ENCODE peak calls at places on chromosomes 2 and 18, in eight cellular contexts. S, C, X, U, Y, Q, A and Z are unnamed samples.

GRCh38 chr2:55865095-55865835 is 58.3 kb downstream of the EFEMP1 start:
- DNase-seq in S (no peak), C (no peak), X (no peak), U (no peak), Y (peak; percentile 41), Q (no peak), A (no peak), Z (no peak)

GRCh38 chr18:54127759-54128378 is 96.6 kb downstream of the MBD2 start:
- DNase-seq in S (peak; percentile 55), C (no peak), X (peak; percentile 35), U (no peak), Y (peak; percentile 15), Q (no peak), A (peak; percentile 54), Z (no peak)

GRCh38 chr18:79503406-79503805 is 107.7 kb downstream of the NFATC1 start:
- DNase-seq in S (no peak), C (no peak), X (no peak), U (no peak), Y (no peak), Q (no peak), A (no peak), Z (peak; percentile 10)

GRCh38 chr2:1588051-1588993 is 156.0 kb downstream of the PXDN start:
- DNase-seq in S (no peak), C (no peak), X (no peak), U (no peak), Y (no peak), Q (no peak), A (no peak), Z (peak; percentile 33)

GRCh38 chr2:186424265-186424664 is 61.8 kb upstream of the ZC3H15 start:
- DNase-seq in S (no peak), C (no peak), X (no peak), U (no peak), Y (no peak), Q (no peak), A (no peak), Z (no peak)

GRCh38 chr18:46054956-46055831 is 16.9 kb downstream of the PSTPIP2 start:
- DNase-seq in S (no peak), C (no peak), X (no peak), U (no peak), Y (no peak), Q (no peak), A (no peak), Z (no peak)

GRCh38 chr18:26551217-26551708 is 2.9 kb upstream of the KCTD1 start:
- DNase-seq in S (no peak), C (no peak), X (no peak), U (no peak), Y (no peak), Q (no peak), A (no peak), Z (no peak)

GRCh38 chr2:100923461-100924020 is 78.5 kb upstream of the RPL31 start:
- DNase-seq in S (no peak), C (no peak), X (no peak), U (no peak), Y (no peak), Q (no peak), A (no peak), Z (no peak)

GRCh38 chr18:31497711-31498449 is at the start of gene DSG2:
- DNase-seq in S (no peak), C (no peak), X (no peak), U (no peak), Y (peak; percentile 63), Q (no peak), A (peak; percentile 67), Z (peak; percentile 84)

GRCh38 chr2:105697781-105698449 is 46.8 kb upstream of the NCK2 start:
- DNase-seq in S (no peak), C (no peak), X (no peak), U (no peak), Y (no peak), Q (no peak), A (no peak), Z (no peak)

GRCh38 chr2:11270891-11271290 is 73.5 kb downstream of the ROCK2 start:
- DNase-seq in S (no peak), C (no peak), X (no peak), U (no peak), Y (no peak), Q (no peak), A (no peak), Z (no peak)

GRCh38 chr2:141701610-141702009 is 429.2 kb downstream of the LRP1B start:
- DNase-seq in S (no peak), C (no peak), X (no peak), U (no peak), Y (no peak), Q (no peak), A (no peak), Z (no peak)

GRCh38 chr18:21747268-21747667 is 6.7 kb downstream of the MIB1 start:
- DNase-seq in S (no peak), C (no peak), X (no peak), U (no peak), Y (no peak), Q (no peak), A (no peak), Z (no peak)

GRCh38 chr2:212554233-212554632 is 15.6 kb upstream of the ERBB4 start:
- DNase-seq in S (no peak), C (no peak), X (no peak), U (no peak), Y (no peak), Q (no peak), A (no peak), Z (no peak)

GRCh38 chr2:101991731-101992145 is at the start of gene IL1R2:
- DNase-seq in S (no peak), C (no peak), X (no peak), U (no peak), Y (no peak), Q (no peak), A (no peak), Z (peak; percentile 82)

GRCh38 chr2:120140866-120141265 is 82.3 kb downstream of the TMEM185B start:
- DNase-seq in S (no peak), C (no peak), X (no peak), U (no peak), Y (no peak), Q (no peak), A (no peak), Z (no peak)

GRCh38 chr18:22280453-22280750 is 111.0 kb downstream of the GATA6 start:
- DNase-seq in S (no peak), C (no peak), X (no peak), U (no peak), Y (no peak), Q (no peak), A (no peak), Z (no peak)

GRCh38 chr2:172985139-172985874 is 90.3 kb upstream of the MAP3K20 start:
- DNase-seq in S (no peak), C (no peak), X (peak; percentile 4), U (no peak), Y (peak; percentile 81), Q (peak; percentile 21), A (no peak), Z (peak; percentile 67)

GRCh38 chr2:150491943-150492342 is 4.5 kb upstream of the RND3 start:
- DNase-seq in S (no peak), C (no peak), X (no peak), U (no peak), Y (no peak), Q (no peak), A (no peak), Z (no peak)
- H3K4me1 ChIP-seq in S (no peaks in the 10 kb centered on the region), C (peaks cover 11% of the 10 kb centered on the region), X (no peaks in the 10 kb centered on the region), U (no peaks in the 10 kb centered on the region), Y (peaks cover 60% of the 10 kb centered on the region), Q (no peaks in the 10 kb centered on the region), A (no peaks in the 10 kb centered on the region), Z (no peaks in the 10 kb centered on the region)

GRCh38 chr2:34950797-34951196 is 1351.7 kb upstream of the FAM98A start:
- DNase-seq in S (no peak), C (no peak), X (no peak), U (no peak), Y (no peak), Q (no peak), A (no peak), Z (no peak)
- H3K27ac ChIP-seq in S (no peak overlapping the region), C (no peak overlapping the region), X (no peak overlapping the region), U (no peak overlapping the region), Y (no peak overlapping the region), Q (no peak overlapping the region), A (no peak overlapping the region), Z (no peak overlapping the region)

DNA sequence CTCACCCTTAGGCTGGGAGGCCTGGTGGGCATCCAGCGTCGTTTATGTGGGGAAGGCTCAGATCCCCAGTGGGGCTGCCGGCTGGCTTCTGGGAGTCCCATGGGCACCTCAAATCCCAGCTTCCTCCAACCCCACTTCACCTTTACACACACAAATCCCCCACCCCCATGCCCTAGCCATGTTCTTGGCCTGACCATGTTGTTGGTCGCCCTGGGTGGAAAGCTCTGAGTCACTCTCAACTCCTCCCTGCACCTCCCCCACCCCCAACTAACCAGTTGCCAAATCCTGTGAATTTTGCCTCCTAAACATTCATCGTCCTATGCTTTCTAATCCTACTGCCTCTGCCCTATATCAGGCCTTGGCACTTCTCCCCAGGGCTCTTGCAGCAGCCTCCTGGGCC is 6.5 kb downstream of the TNS1 start:
- DNase-seq in S (no peak), C (no peak), X (no peak), U (peak; percentile 46), Y (peak; percentile 41), Q (no peak), A (no peak), Z (no peak)
- H3K4me1 ChIP-seq in S (no peaks in the 10 kb centered on the region), C (peaks cover 85% of the 10 kb centered on the region), X (peaks cover 13% of the 10 kb centered on the region), U (peaks cover 38% of the 10 kb centered on the region), Y (peaks cover 58% of the 10 kb centered on the region), Q (peaks cover 10% of the 10 kb centered on the region), A (no peaks in the 10 kb centered on the region), Z (peaks cover 43% of the 10 kb centered on the region)

GRCh38 chr2:158799181-158799580 is 4.1 kb downstream of the DAPL1 start:
- DNase-seq in S (no peak), C (no peak), X (no peak), U (no peak), Y (no peak), Q (no peak), A (no peak), Z (no peak)

GRCh38 chr2:158796606-158797005 is 1.5 kb downstream of the DAPL1 start:
- DNase-seq in S (no peak), C (no peak), X (no peak), U (no peak), Y (no peak), Q (no peak), A (no peak), Z (no peak)

GRCh38 chr2:158797963-158798700 is 3.0 kb downstream of the DAPL1 start:
- DNase-seq in S (no peak), C (no peak), X (no peak), U (no peak), Y (no peak), Q (no peak), A (no peak), Z (no peak)

DNA sequence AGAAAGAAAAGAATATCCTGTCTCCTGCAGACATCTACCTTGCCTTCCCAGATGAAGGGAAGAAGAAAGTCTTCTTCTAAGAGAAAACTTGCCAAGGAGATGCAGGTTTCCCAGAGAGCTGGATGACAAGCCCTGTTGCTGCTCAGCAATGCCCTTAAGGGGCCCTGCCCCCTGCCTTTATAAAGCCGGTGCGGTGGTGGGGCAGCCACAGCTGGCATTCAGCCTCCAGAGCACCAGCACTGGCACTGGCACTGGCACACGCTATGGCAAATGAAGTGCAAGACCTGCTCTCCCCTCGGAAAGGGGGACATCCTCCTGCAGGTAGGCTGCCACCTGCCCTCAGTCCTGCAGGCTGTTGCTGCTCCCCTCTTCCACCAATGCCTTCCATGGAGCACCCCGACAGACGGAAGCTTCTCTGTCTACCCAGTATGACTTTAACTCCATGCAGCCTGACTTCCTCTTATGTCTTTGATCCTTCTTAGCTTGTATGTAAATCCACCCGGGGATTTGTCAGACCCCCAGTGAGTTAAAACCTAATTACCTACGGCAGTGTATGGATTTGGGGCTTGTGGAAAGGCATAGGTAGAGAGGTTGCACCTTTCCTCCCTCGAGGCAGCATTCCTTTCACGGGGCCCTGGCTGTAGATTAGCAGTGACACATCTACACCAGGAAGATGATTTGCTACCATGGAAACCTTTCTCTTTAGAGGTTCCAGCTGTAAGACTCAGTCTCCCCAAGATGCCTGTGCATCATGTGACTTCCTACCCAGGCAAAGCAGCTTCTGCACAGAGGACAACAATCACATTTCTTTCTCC is at the start of gene DAPL1:
- DNase-seq in S (no peak), C (no peak), X (no peak), U (no peak), Y (no peak), Q (no peak), A (no peak), Z (no peak)
- H3K27ac ChIP-seq in S (no peak within 1 kb of the TSS), C (peak within 1 kb of the TSS; percentile 67), X (no peak within 1 kb of the TSS), U (no peak within 1 kb of the TSS), Y (no peak within 1 kb of the TSS), Q (no peak within 1 kb of the TSS), A (no peak within 1 kb of the TSS), Z (no peak within 1 kb of the TSS)